ENCODE peak calls at places on chromosome 12, in four cellular contexts. T, O, R and S are unnamed samples.
A peak's percentile ranks its signal among the peaks of the same experiment; 100 is the strongest.

GRCh38 chr12:26839551-26839950 is 6.6 kb upstream of the ITPR2 start:
- DNase-seq in T (no peak), O (no peak), R (no peak), S (no peak)

GRCh38 chr12:98741229-98741614 is 96.1 kb downstream of the APAF1 start:
- DNase-seq in T (no peak), O (no peak), R (no peak), S (no peak)

GRCh38 chr12:81329088-81329487 is 251.2 kb downstream of the ACSS3 start:
- DNase-seq in T (no peak), O (no peak), R (peak; percentile 57), S (no peak)

GRCh38 chr12:1047898-1048660 is 57.1 kb downstream of the ERC1 start:
- DNase-seq in T (no peak), O (no peak), R (peak; percentile 84), S (no peak)

GRCh38 chr12:29750928-29751220 is 32.9 kb downstream of the TMTC1 start:
- DNase-seq in T (no peak), O (no peak), R (no peak), S (no peak)

GRCh38 chr12:127145929-127146789 is 1120.8 kb upstream of the TMEM132C start:
- DNase-seq in T (peak; percentile 67), O (peak; percentile 88), R (peak; percentile 56), S (peak; percentile 81)

GRCh38 chr12:18340186-18340585 is 78.9 kb downstream of the PIK3C2G start:
- DNase-seq in T (no peak), O (no peak), R (no peak), S (no peak)

GRCh38 chr12:47991592-47991991 is 12.7 kb downstream of the COL2A1 start:
- DNase-seq in T (no peak), O (no peak), R (no peak), S (no peak)

GRCh38 chr12:78167510-78167909 is 336.8 kb downstream of the NAV3 start:
- DNase-seq in T (no peak), O (no peak), R (peak; percentile 32), S (no peak)

GRCh38 chr12:1518763-1519516 is 75.4 kb downstream of the FBXL14 start:
- DNase-seq in T (no peak), O (peak; percentile 65), R (no peak), S (no peak)

GRCh38 chr12:46546634-46547273 is 174.2 kb upstream of the SLC38A2 start:
- DNase-seq in T (no peak), O (no peak), R (peak; percentile 64), S (no peak)

GRCh38 chr12:65835256-65835655 is 11.0 kb downstream of the HMGA2 start:
- DNase-seq in T (no peak), O (no peak), R (no peak), S (no peak)

GRCh38 chr12:40099423-40099853 is 6.4 kb downstream of the SLC2A13 start:
- DNase-seq in T (peak; percentile 46), O (no peak), R (peak; percentile 50), S (no peak)

GRCh38 chr12:94571556-94571955 is 78.8 kb downstream of the TMCC3 start:
- DNase-seq in T (peak; percentile 81), O (no peak), R (no peak), S (no peak)

GRCh38 chr12:123083661-123084571 is 67.0 kb downstream of the PITPNM2 start:
- DNase-seq in T (no peak), O (no peak), R (no peak), S (no peak)

GRCh38 chr12:102023343-102023930 is 38.4 kb downstream of the WASHC3 start:
- DNase-seq in T (no peak), O (no peak), R (no peak), S (no peak)

GRCh38 chr12:42094277-42094676 is 50.4 kb downstream of the GXYLT1 start:
- DNase-seq in T (no peak), O (no peak), R (peak; percentile 67), S (no peak)

GRCh38 chr12:59886131-59886751 is 290.4 kb downstream of the SLC16A7 start:
- DNase-seq in T (no peak), O (no peak), R (no peak), S (no peak)

GRCh38 chr12:40253936-40254335 is 29.1 kb downstream of the LRRK2 start:
- DNase-seq in T (no peak), O (no peak), R (no peak), S (no peak)

GRCh38 chr12:27332407-27333310 is at the start of gene BMAL2:
- DNase-seq in T (peak; percentile 47), O (peak; percentile 68), R (peak; percentile 60), S (peak; percentile 52)

GRCh38 chr12:76450690-76451089 is 102.5 kb upstream of the BBS10 start:
- DNase-seq in T (no peak), O (no peak), R (peak; percentile 80), S (no peak)

GRCh38 chr12:26987634-26988424 is 26.4 kb downstream of the TM7SF3 start:
- DNase-seq in T (no peak), O (no peak), R (peak; percentile 80), S (no peak)

GRCh38 chr12:26136688-26137087 is 11.9 kb upstream of the BHLHE41 start:
- DNase-seq in T (no peak), O (no peak), R (no peak), S (no peak)

GRCh38 chr12:79143803-79144202 is 279.2 kb downstream of the SYT1 start:
- DNase-seq in T (no peak), O (no peak), R (peak; percentile 90), S (no peak)

GRCh38 chr12:122319312-122319638 is 53.0 kb upstream of the VPS33A start:
- DNase-seq in T (no peak), O (no peak), R (no peak), S (no peak)

GRCh38 chr12:49945394-49946080 is 5.0 kb upstream of the AQP2 start:
- DNase-seq in T (peak; percentile 85), O (peak; percentile 90), R (peak; percentile 82), S (peak; percentile 84)

GRCh38 chr12:68332726-68333630 is 816 bp upstream of the MDM1 start:
- DNase-seq in T (no peak), O (no peak), R (no peak), S (no peak)

GRCh38 chr12:89070603-89071002 is 281.7 kb downstream of the DUSP6 start:
- DNase-seq in T (no peak), O (no peak), R (no peak), S (no peak)

GRCh38 chr12:101047652-101048051 is 162.4 kb downstream of the SLC5A8 start:
- DNase-seq in T (no peak), O (no peak), R (no peak), S (no peak)

GRCh38 chr12:1592444-1593231 is 1.7 kb downstream of the FBXL14 start:
- DNase-seq in T (peak; percentile 65), O (no peak), R (peak; percentile 83), S (peak; percentile 47)

GRCh38 chr12:9925746-9926393 is 6.3 kb downstream of the CLEC2A start:
- DNase-seq in T (no peak), O (no peak), R (peak; percentile 59), S (no peak)

GRCh38 chr12:31875609-31875964 is 83.6 kb upstream of the RESF1 start:
- DNase-seq in T (no peak), O (no peak), R (no peak), S (no peak)
- H3K27ac ChIP-seq in T (peak overlapping the region; percentile 36), O (peak overlapping the region; percentile 65), R (no peak overlapping the region), S (peak overlapping the region; percentile 64)

GRCh38 chr12:96371787-96372699 is 28.2 kb downstream of the CDK17 start:
- DNase-seq in T (no peak), O (no peak), R (peak; percentile 35), S (no peak)

GRCh38 chr12:96375841-96376249 is 24.4 kb downstream of the CDK17 start:
- DNase-seq in T (no peak), O (no peak), R (no peak), S (no peak)

GRCh38 chr12:96378319-96378718 is 21.9 kb downstream of the CDK17 start:
- DNase-seq in T (no peak), O (no peak), R (no peak), S (no peak)

GRCh38 chr12:96376865-96377264 is 23.4 kb downstream of the CDK17 start:
- DNase-seq in T (no peak), O (no peak), R (no peak), S (no peak)

DNA sequence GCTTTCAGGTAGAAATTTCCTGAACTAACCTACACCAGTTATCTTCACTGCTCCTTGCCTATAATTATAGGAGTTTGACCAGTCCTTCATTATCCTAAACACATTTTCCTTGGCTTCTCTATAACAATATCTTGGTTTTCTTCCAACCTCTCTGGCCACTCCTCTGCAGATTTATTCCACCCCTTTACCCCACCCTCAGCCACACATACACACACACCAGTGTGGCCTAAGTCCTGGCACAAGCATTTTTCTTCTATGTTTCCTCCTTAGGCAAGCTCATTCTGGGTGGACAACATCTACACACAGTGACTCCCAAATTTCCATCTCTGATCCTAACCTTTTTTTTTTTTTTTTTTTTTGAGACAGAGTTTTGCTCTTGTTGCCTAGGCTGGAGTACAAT is 25.1 kb downstream of the CDK17 start:
- DNase-seq in T (peak; percentile 33), O (no peak), R (no peak), S (no peak)
- H3K4me1 ChIP-seq in T (peaks cover 47% of the 10 kb centered on the region), O (peaks cover 45% of the 10 kb centered on the region), R (peaks cover 36% of the 10 kb centered on the region), S (peaks cover 64% of the 10 kb centered on the region)

DNA sequence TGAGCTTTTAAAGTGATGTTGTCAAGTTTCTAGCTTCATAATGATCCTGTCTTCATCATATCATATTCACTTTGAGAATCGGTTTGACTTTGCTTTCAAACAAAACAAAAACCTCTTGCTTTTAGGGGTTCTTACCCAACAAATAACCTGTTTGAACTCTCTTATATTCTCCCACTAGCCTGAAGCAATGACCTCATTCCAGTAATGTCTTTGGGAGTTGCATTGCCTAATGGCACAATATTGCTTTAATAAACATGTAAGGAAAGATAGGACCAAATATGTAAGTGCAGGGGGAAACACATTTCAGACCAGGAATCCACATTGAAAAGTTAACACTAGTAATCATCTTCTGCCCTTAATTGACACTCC is 27.6 kb downstream of the WBP11 start:
- DNase-seq in T (no peak), O (no peak), R (no peak), S (no peak)
- H3K4me3 ChIP-seq in T (peak overlapping the region; percentile 65), O (peak overlapping the region; percentile 78), R (peak overlapping the region; percentile 71), S (peak overlapping the region; percentile 75)

GRCh38 chr12:124837958-124838803 is 25.5 kb downstream of the SCARB1 start:
- DNase-seq in T (peak; percentile 93), O (no peak), R (peak; percentile 63), S (no peak)

GRCh38 chr12:124841558-124841945 is 22.1 kb downstream of the SCARB1 start:
- DNase-seq in T (no peak), O (no peak), R (no peak), S (no peak)

GRCh38 chr12:124844411-124845397 is 19.0 kb downstream of the SCARB1 start:
- DNase-seq in T (no peak), O (no peak), R (no peak), S (no peak)

GRCh38 chr12:124842800-124843510 is 20.7 kb downstream of the SCARB1 start:
- DNase-seq in T (peak; percentile 41), O (no peak), R (no peak), S (no peak)

GRCh38 chr12:124842073-124842749 is 21.5 kb downstream of the SCARB1 start:
- DNase-seq in T (peak; percentile 62), O (no peak), R (no peak), S (no peak)
- H3K27ac ChIP-seq in T (peak overlapping the region; percentile 64), O (peak overlapping the region; percentile 9), R (no peak overlapping the region), S (peak overlapping the region; percentile 53)

GRCh38 chr12:113242560-113242959 is 21.3 kb downstream of the TPCN1 start:
- DNase-seq in T (no peak), O (no peak), R (no peak), S (no peak)
- H3K4me1 ChIP-seq in T (peaks cover 93% of the 10 kb centered on the region), O (peaks cover 79% of the 10 kb centered on the region), R (peaks cover 51% of the 10 kb centered on the region), S (peaks cover 95% of the 10 kb centered on the region)

GRCh38 chr12:54033106-54033979 is 493 bp downstream of the HOXC5 start:
- DNase-seq in T (no peak), O (peak; percentile 60), R (peak; percentile 66), S (no peak)
- H3K4me3 ChIP-seq in T (peak overlapping the region; percentile 23), O (peak overlapping the region; percentile 33), R (peak overlapping the region; percentile 43), S (peak overlapping the region; percentile 37)

GRCh38 chr12:132488127-132489077 is 1.5 kb upstream of the FBRSL1 start:
- DNase-seq in T (peak; percentile 69), O (no peak), R (no peak), S (peak; percentile 78)
- H3K27ac ChIP-seq in T (peak overlapping the region; percentile 91), O (peak overlapping the region; percentile 80), R (no peak overlapping the region), S (peak overlapping the region; percentile 86)